ENCODE peak calls at places on chromosomes 2 and 18, in five cellular contexts. X is activated CD4-positive, alpha-beta T cell treated with anti-CD3 and anti-CD28 coated beads for 24 hours; H is NCI-H1694; U is T follicular helper cell; J is NCI-H226. I is an unnamed sample.

GRCh38 chr18:75496151-75496550 is 68.6 kb upstream of the SMIM21 start:
- DNase-seq in H (no peak), J (no peak), U (no peak), X (no peak), I (no peak)

GRCh38 chr2:40106061-40106460 is 327.0 kb upstream of the THUMPD2 start:
- DNase-seq in X (no peak), J (peak; percentile 24), H (no peak), U (no peak), I (no peak)

GRCh38 chr2:226002438-226002837 is 602.9 kb downstream of the NYAP2 start:
- DNase-seq in J (peak; percentile 61), H (no peak), U (no peak), X (no peak), I (no peak)

GRCh38 chr18:58223717-58224424 is 179.8 kb downstream of the NEDD4L start:
- DNase-seq in X (no peak), H (no peak), U (no peak), J (peak; percentile 80), I (no peak)

GRCh38 chr18:50674307-50674706 is 114.4 kb downstream of the MAPK4 start:
- DNase-seq in J (no peak), H (no peak), X (no peak), U (no peak), I (no peak)

GRCh38 chr2:83578405-83578804 is 880.7 kb downstream of the SUCLG1 start:
- DNase-seq in H (no peak), J (no peak), X (no peak), U (no peak), I (no peak)

GRCh38 chr2:133774675-133775005 is 206.4 kb upstream of the NCKAP5 start:
- DNase-seq in X (no peak), J (no peak), U (no peak), H (no peak), I (no peak)

GRCh38 chr2:26438526-26438925 is 36.8 kb downstream of the DRC1 start:
- DNase-seq in X (no peak), U (no peak), J (no peak), H (no peak), I (no peak)

GRCh38 chr18:41594582-41594981 is 360.5 kb upstream of the PIK3C3 start:
- DNase-seq in J (no peak), X (no peak), H (no peak), U (no peak), I (no peak)

GRCh38 chr2:217103752-217104540 is 244.1 kb upstream of the TNP1 start:
- DNase-seq in H (no peak), X (no peak), J (peak; percentile 39), U (no peak), I (no peak)

GRCh38 chr2:120825370-120826259 is 89.9 kb downstream of the GLI2 start:
- DNase-seq in U (no peak), H (peak; percentile 66), X (no peak), J (no peak), I (no peak)

GRCh38 chr2:172230783-172231446 is 128.2 kb upstream of the DLX2 start:
- DNase-seq in J (peak; percentile 97), X (no peak), U (no peak), H (peak; percentile 10), I (no peak)

GRCh38 chr18:76721207-76721996 is 101.0 kb upstream of the ZNF236 start:
- DNase-seq in J (no peak), H (peak; percentile 48), U (peak; percentile 32), X (peak; percentile 10), I (no peak)

GRCh38 chr18:76999077-76999476 is 133.5 kb downstream of the MBP start:
- DNase-seq in H (no peak), X (no peak), U (no peak), J (no peak), I (no peak)

GRCh38 chr2:156935611-156936010 is 321.9 kb upstream of the GALNT5 start:
- DNase-seq in X (no peak), J (no peak), U (no peak), H (peak; percentile 31), I (no peak)

GRCh38 chr2:63066265-63066664 is 15.6 kb downstream of the OTX1 start:
- DNase-seq in U (no peak), X (no peak), H (no peak), J (no peak), I (no peak)

GRCh38 chr2:86028763-86029381 is 76.8 kb downstream of the POLR1A start:
- DNase-seq in H (no peak), J (no peak), X (no peak), U (no peak), I (no peak)

GRCh38 chr18:74288041-74288440 is 3.7 kb downstream of the CYB5A start:
- DNase-seq in J (no peak), H (no peak), U (no peak), X (no peak), I (no peak)

GRCh38 chr2:169599568-169599967 is 15.4 kb downstream of the PPIG start:
- DNase-seq in J (no peak), H (no peak), U (no peak), X (no peak), I (no peak)

GRCh38 chr18:78721281-78721949 is 258.2 kb upstream of the SALL3 start:
- DNase-seq in J (no peak), X (no peak), U (no peak), H (no peak), I (no peak)

GRCh38 chr2:236872015-236872414 is 213.7 kb upstream of the COPS8 start:
- DNase-seq in J (no peak), H (no peak), U (no peak), X (no peak), I (no peak)

GRCh38 chr2:168244318-168244717 is 3.1 kb downstream of the STK39 start:
- DNase-seq in X (peak; percentile 34), U (peak; percentile 30), H (peak; percentile 90), J (no peak), I (no peak)

GRCh38 chr2:149125031-149125725 is 86.7 kb downstream of the LYPD6B start:
- DNase-seq in X (no peak), U (no peak), H (no peak), J (no peak), I (no peak)

GRCh38 chr18:11279461-11279860 is 130.1 kb upstream of the PIEZO2 start:
- DNase-seq in J (peak; percentile 56), X (no peak), H (no peak), U (no peak), I (no peak)

GRCh38 chr2:100588071-100588786 is 25.4 kb downstream of the PDCL3 start:
- DNase-seq in U (no peak), J (peak; percentile 56), X (no peak), H (no peak), I (peak; percentile 46)

GRCh38 chr18:23529597-23529996 is 26.3 kb downstream of the RMC1 start:
- DNase-seq in X (no peak), J (peak; percentile 75), U (no peak), H (no peak), I (no peak)

GRCh38 chr2:150136407-150136806 is 351.1 kb downstream of the RND3 start:
- DNase-seq in X (no peak), J (no peak), H (no peak), U (no peak), I (no peak)

GRCh38 chr2:9656270-9656766 is 25.5 kb upstream of the YWHAQ start:
- DNase-seq in H (no peak), J (peak; percentile 91), X (peak; percentile 36), U (no peak), I (peak; percentile 72)

GRCh38 chr2:14524803-14525080 is 107.8 kb upstream of the LRATD1 start:
- DNase-seq in H (no peak), J (no peak), U (no peak), X (no peak), I (no peak)

GRCh38 chr2:160910681-160911080 is 249.5 kb upstream of the TANK start:
- DNase-seq in H (no peak), U (no peak), J (no peak), X (no peak), I (no peak)

GRCh38 chr2:210363261-210363660 is 48.3 kb upstream of the MYL1 start:
- DNase-seq in H (no peak), U (no peak), X (no peak), J (no peak), I (no peak)

GRCh38 chr2:230319211-230319862 is 7.7 kb upstream of the SP140L start:
- DNase-seq in U (peak; percentile 55), H (no peak), X (peak; percentile 33), J (no peak), I (peak; percentile 71)

GRCh38 chr2:19264847-19265246 is 93.6 kb downstream of the OSR1 start:
- DNase-seq in X (no peak), H (no peak), U (no peak), J (no peak), I (no peak)